ENCODE peak calls at places on chromosomes 1 and 21, in ten cellular contexts. M, P, I, K, E, T, V, N, W and L are unnamed samples. For H3K27me3, the result is how much of the 10 kb centered on the place peaks cover.

GRCh38 chr1:241972703-241973375 is 15.3 kb downstream of the BECN2 start:
- DNase-seq in M (no peak), P (no peak), I (no peak), K (no peak), E (no peak), T (no peak), V (peak), N (no peak), W (no peak), L (no peak)

GRCh38 chr1:53246261-53247134 is 8.2 kb upstream of the MAGOH start:
- DNase-seq in M (no peak), P (no peak), I (no peak), K (no peak), E (no peak), T (no peak), V (peak), N (no peak), W (no peak), L (no peak)

GRCh38 chr1:153957744-153958110 is 685 bp downstream of the CRTC2 start:
- DNase-seq in M (no peak), P (no peak), I (peak), K (no peak), E (peak), T (no peak), V (peak), N (no peak), W (no peak), L (no peak)

GRCh38 chr1:216793303-216793702 is 70.1 kb upstream of the ESRRG start:
- DNase-seq in M (no peak), P (no peak), I (no peak), K (no peak), E (no peak), T (no peak), V (no peak), N (no peak), W (no peak), L (no peak)

GRCh38 chr1:228900099-228900965 is 165.1 kb downstream of the RHOU start:
- DNase-seq in M (no peak), P (peak), I (no peak), K (peak), E (peak), T (no peak), V (peak), N (no peak), W (no peak), L (peak)

GRCh38 chr1:167100730-167101129 is 6.9 kb downstream of the STYXL2 start:
- DNase-seq in M (no peak), P (no peak), I (no peak), K (no peak), E (no peak), T (no peak), V (no peak), N (no peak), W (no peak), L (no peak)

GRCh38 chr1:217048104-217048707 is 325.0 kb upstream of the ESRRG start:
- DNase-seq in M (no peak), P (no peak), I (no peak), K (no peak), E (no peak), T (no peak), V (no peak), N (no peak), W (no peak), L (no peak)

GRCh38 chr1:43930168-43930948 is 3.2 kb upstream of the ARTN start:
- DNase-seq in M (no peak), P (no peak), I (peak), K (no peak), E (peak), T (no peak), V (no peak), N (peak), W (peak), L (no peak)

GRCh38 chr1:40974945-40975344 is 4.6 kb upstream of the CTPS1 start:
- DNase-seq in M (no peak), P (no peak), I (no peak), K (no peak), E (no peak), T (no peak), V (no peak), N (no peak), W (no peak), L (no peak)

GRCh38 chr1:33256335-33256700 is at the start of gene ZNF362:
- DNase-seq in M (peak), P (no peak), I (peak), K (peak), E (peak), T (peak), V (peak), N (peak), W (peak), L (peak)

GRCh38 chr1:78035121-78035520 is 10.6 kb upstream of the GIPC2 start:
- DNase-seq in M (no peak), P (no peak), I (no peak), K (no peak), E (no peak), T (no peak), V (no peak), N (no peak), W (no peak), L (no peak)

GRCh38 chr1:109950033-109950432 is 34.5 kb upstream of the AHCYL1 start:
- DNase-seq in M (no peak), P (no peak), I (no peak), K (no peak), E (no peak), T (no peak), V (no peak), N (no peak), W (no peak), L (no peak)

GRCh38 chr1:182784556-182785171 is 4.9 kb upstream of the NPL start:
- DNase-seq in M (no peak), P (no peak), I (peak), K (no peak), E (no peak), T (peak), V (peak), N (no peak), W (no peak), L (peak)

GRCh38 chr1:3992103-3992556 is 92.1 kb upstream of the C1orf174 start:
- DNase-seq in M (no peak), P (no peak), I (no peak), K (no peak), E (no peak), T (no peak), V (no peak), N (no peak), W (no peak), L (no peak)

GRCh38 chr1:3993606-3994375 is 93.7 kb upstream of the C1orf174 start:
- DNase-seq in M (peak), P (no peak), I (no peak), K (no peak), E (no peak), T (no peak), V (no peak), N (no peak), W (no peak), L (no peak)

GRCh38 chr1:3995141-3995780 is 95.2 kb upstream of the C1orf174 start:
- DNase-seq in M (peak), P (no peak), I (no peak), K (no peak), E (no peak), T (no peak), V (no peak), N (no peak), W (no peak), L (no peak)

GRCh38 chr1:3989465-3989864 is 89.4 kb upstream of the C1orf174 start:
- DNase-seq in M (no peak), P (no peak), I (no peak), K (no peak), E (no peak), T (no peak), V (no peak), N (no peak), W (no peak), L (no peak)

GRCh38 chr1:3992746-3993145 is 92.7 kb upstream of the C1orf174 start:
- DNase-seq in M (peak), P (no peak), I (no peak), K (no peak), E (no peak), T (no peak), V (no peak), N (no peak), W (no peak), L (no peak)
- H3K27me3 ChIP-seq in M (under half), P (under half), I (half or more), K (half or more), E (under half), T (under half), V (under half), N (under half), W (under half), L (under half)

GRCh38 chr1:173867753-173868265 is at the start of gene GAS5:
- DNase-seq in M (peak), P (peak), I (peak), K (peak), E (peak), T (peak), V (peak), N (peak), W (peak), L (peak)
- H3K27me3 ChIP-seq in M (under half), P (under half), I (under half), K (under half), E (under half), T (under half), V (under half), N (under half), W (under half), L (under half)

GRCh38 chr1:151993084-151993733 is 450 bp downstream of the S100A10 start:
- DNase-seq in M (peak), P (no peak), I (no peak), K (peak), E (peak), T (no peak), V (peak), N (peak), W (peak), L (peak)
- H3K27me3 ChIP-seq in M (under half), P (under half), I (under half), K (under half), E (under half), T (under half), V (under half), N (under half), W (under half), L (under half)

DNA sequence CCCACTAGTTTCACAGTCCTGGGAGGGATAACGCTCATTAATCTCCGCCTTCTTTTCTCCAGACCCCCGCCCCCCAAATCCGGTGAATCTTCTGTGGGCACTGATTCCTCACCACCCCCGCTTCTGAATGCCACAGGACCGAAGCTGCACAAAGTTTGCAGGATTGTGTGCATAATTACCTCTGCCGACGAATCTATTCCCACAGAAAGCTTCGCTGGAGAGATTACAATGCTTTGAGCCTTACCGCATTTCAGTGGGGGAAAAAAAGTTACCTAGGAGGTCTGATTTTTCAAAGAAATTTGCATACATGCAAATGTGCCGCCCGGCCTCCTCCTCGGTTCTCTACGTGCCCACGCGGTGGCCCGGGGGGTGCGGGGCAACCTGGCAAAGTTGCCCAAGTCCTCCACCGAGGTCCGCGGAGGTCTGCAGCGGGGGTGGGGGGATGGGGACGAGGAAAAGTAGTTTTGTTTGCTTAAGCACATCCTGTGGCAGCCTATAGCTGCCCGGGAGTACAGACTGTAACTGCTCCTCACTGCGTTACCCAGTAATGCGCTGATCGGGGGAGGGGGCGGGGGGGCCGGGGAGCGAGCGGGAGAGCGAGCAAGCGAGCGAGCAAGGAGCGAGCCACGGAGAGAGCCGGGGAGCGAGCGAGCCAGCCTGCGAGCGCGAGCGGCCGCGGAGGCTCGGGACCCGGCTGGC is 575 bp upstream of the NFIA start:
- DNase-seq in M (peak), P (no peak), I (peak), K (peak), E (peak), T (peak), V (peak), N (peak), W (peak), L (peak)
- H3K27me3 ChIP-seq in M (under half), P (under half), I (under half), K (under half), E (under half), T (under half), V (under half), N (under half), W (under half), L (under half)

GRCh38 chr1:151977662-151978230 is 15.9 kb downstream of the S100A10 start:
- DNase-seq in M (no peak), P (no peak), I (no peak), K (no peak), E (no peak), T (no peak), V (no peak), N (no peak), W (no peak), L (no peak)
- H3K27me3 ChIP-seq in M (under half), P (under half), I (under half), K (under half), E (under half), T (under half), V (under half), N (under half), W (under half), L (under half)

DNA sequence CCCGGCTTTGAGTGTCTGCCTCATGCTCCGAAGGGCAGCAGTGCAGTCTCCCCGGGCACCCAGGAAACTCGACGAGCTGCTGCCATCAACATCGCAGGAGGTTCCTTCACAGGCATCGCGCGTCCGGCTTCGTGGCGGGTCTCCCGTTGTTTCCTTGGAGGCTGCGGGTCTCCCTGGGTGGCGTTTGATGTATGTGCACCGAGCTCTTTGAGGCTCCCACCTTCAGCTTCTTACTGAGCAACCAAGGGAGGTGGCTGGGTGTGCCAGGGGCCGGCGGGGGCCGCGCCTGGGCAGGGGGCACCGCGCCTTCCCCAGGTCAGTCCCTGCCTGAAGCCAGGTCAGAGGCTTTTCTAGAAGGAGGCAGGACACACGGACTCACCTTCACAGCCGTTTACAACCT is 21.6 kb upstream of the PEX10 start:
- DNase-seq in M (no peak), P (no peak), I (no peak), K (no peak), E (no peak), T (no peak), V (no peak), N (no peak), W (no peak), L (no peak)
- H3K27me3 ChIP-seq in M (under half), P (under half), I (half or more), K (half or more), E (under half), T (under half), V (under half), N (under half), W (under half), L (under half)

GRCh38 chr21:41764558-41765392 is 2.1 kb downstream of the RIPK4 start:
- DNase-seq in M (no peak), P (no peak), I (no peak), K (no peak), E (no peak), T (no peak), V (no peak), N (no peak), W (peak), L (no peak)
- H3K27me3 ChIP-seq in M (under half), P (under half), I (half or more), K (half or more), E (half or more), T (under half), V (half or more), N (half or more), W (under half), L (under half)